ENCODE peak calls at places on chromosomes 16 and 17, in five cellular contexts. V is A549, M is cardiac muscle cell, L is OCI-LY7, U is heart left ventricle. Q is an unnamed sample.

GRCh38 chr17:82859431-82860403 is 19.9 kb upstream of the ZNF750 start:
- DNase-seq in V (peak), U (peak), L (peak), M (peak), Q (peak)

GRCh38 chr16:55508941-55509920 is at the start of gene LPCAT2:
- DNase-seq in V (peak), M (peak), U (peak), L (no peak), Q (no peak)

GRCh38 chr16:81808933-81809480 is 29.9 kb downstream of the PLCG2 start:
- DNase-seq in M (no peak), L (peak), V (no peak), U (no peak), Q (no peak)

GRCh38 chr17:970388-970768 is 9.2 kb downstream of the NXN start:
- DNase-seq in U (no peak), V (no peak), M (no peak), L (no peak), Q (no peak)

GRCh38 chr17:836154-836553 is 54.0 kb downstream of the MRM3 start:
- DNase-seq in U (no peak), M (no peak), L (no peak), V (no peak), Q (no peak)

GRCh38 chr16:73846292-73846849 is 450.2 kb upstream of the PSMD7 start:
- DNase-seq in L (no peak), V (no peak), M (peak), U (no peak), Q (no peak)

GRCh38 chr16:8655184-8655717 is 19.2 kb upstream of the ABAT start:
- DNase-seq in L (peak), M (peak), U (no peak), V (no peak), Q (no peak)

GRCh38 chr17:64051153-64051552 is 30.7 kb upstream of the ICAM2 start:
- DNase-seq in U (no peak), L (no peak), M (no peak), V (no peak), Q (no peak)

GRCh38 chr16:84138824-84139627 is 6.0 kb downstream of the HSDL1 start:
- DNase-seq in V (no peak), U (peak), M (peak), L (no peak), Q (no peak)

GRCh38 chr17:8855477-8856204 is 11.8 kb downstream of the PIK3R6 start:
- DNase-seq in L (no peak), V (no peak), U (no peak), M (no peak), Q (no peak)

GRCh38 chr16:86099326-86099725 is 200.4 kb downstream of the IRF8 start:
- DNase-seq in U (no peak), M (no peak), V (no peak), L (no peak), Q (no peak)

GRCh38 chr17:76370261-76370993 is 14.0 kb upstream of the SPHK1 start:
- DNase-seq in U (peak), V (peak), L (peak), M (no peak), Q (no peak)

GRCh38 chr16:85777583-85778310 is 21.6 kb downstream of the EMC8 start:
- DNase-seq in V (no peak), M (no peak), L (no peak), U (no peak), Q (no peak)

GRCh38 chr17:21397341-21398050 is 21.3 kb downstream of the KCNJ12 start:
- DNase-seq in M (peak), V (no peak), U (no peak), L (no peak), Q (no peak)

GRCh38 chr17:77501751-77502625 is 361.2 kb downstream of the SEC14L1 start:
- DNase-seq in V (no peak), U (peak), L (no peak), M (no peak), Q (no peak)

GRCh38 chr17:82020874-82021727 is 1.6 kb downstream of the CENPX start:
- DNase-seq in L (peak), V (peak), M (peak), U (peak), Q (peak)

GRCh38 chr16:50702725-50703124 is 9.3 kb downstream of the NOD2 start:
- DNase-seq in L (no peak), V (no peak), U (no peak), M (no peak), Q (no peak)

GRCh38 chr17:29237476-29238132 is 9.1 kb upstream of the CRYBA1 start:
- DNase-seq in V (no peak), L (no peak), M (no peak), U (no peak), Q (no peak)

GRCh38 chr16:21626659-21627277 is 25.6 kb downstream of the IGSF6 start:
- DNase-seq in L (peak), V (no peak), M (peak), U (no peak), Q (peak)

GRCh38 chr16:48231675-48232214 is 12.4 kb upstream of the LONP2 start:
- DNase-seq in L (peak), U (no peak), M (peak), V (peak), Q (no peak)

GRCh38 chr16:11391576-11391975 is 46.3 kb downstream of the RMI2 start:
- DNase-seq in U (no peak), V (no peak), L (no peak), M (no peak), Q (no peak)

GRCh38 chr16:66152841-66153525 is 213.5 kb upstream of the CDH5 start:
- DNase-seq in M (no peak), U (no peak), V (no peak), L (no peak), Q (no peak)

GRCh38 chr17:1089915-1090314 is 89.9 kb downstream of the ABR start:
- DNase-seq in V (no peak), L (no peak), U (no peak), M (no peak), Q (no peak)

GRCh38 chr17:16353702-16354174 is 469 bp upstream of the CENPV start:
- DNase-seq in U (no peak), V (no peak), L (no peak), M (no peak), Q (no peak)
- TF ChIP-seq CTCF in U (no peak), V (no peak), L (peak), M (peak), Q (no peak)

GRCh38 chr17:39361064-39361463 is 40.4 kb downstream of the FBXL20 start:
- DNase-seq in V (no peak), M (no peak), U (no peak), L (no peak), Q (no peak)

GRCh38 chr17:39360537-39360936 is 40.9 kb downstream of the FBXL20 start:
- DNase-seq in U (peak), V (no peak), L (no peak), M (no peak), Q (no peak)

GRCh38 chr17:39364236-39365025 is 37.0 kb downstream of the FBXL20 start:
- DNase-seq in U (no peak), M (no peak), L (no peak), V (no peak), Q (no peak)

GRCh38 chr17:39365252-39365651 is 36.2 kb downstream of the FBXL20 start:
- DNase-seq in M (no peak), U (no peak), L (no peak), V (no peak), Q (no peak)

DNA sequence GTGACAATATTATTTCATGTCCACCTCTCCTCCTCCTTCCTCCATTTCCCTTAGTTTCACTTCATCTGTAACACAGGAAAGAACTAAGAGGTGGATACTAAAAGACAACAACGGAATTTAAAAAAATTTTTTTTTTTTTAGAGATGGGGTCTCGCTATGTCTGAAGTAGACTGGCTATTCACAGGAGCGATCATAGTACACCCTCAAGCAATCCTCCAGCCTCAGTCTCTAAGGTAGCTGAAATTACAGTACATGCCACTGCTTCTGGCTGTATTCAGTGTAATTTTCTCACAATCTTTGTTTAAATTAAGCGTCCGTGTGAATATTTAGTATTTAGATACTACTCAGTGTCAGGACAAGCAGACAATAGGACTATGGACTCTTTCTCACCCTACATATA is 35.6 kb downstream of the FBXL20 start:
- DNase-seq in V (no peak), L (no peak), U (no peak), M (no peak), Q (no peak)
- H3K4me3 ChIP-seq in V (no peak), L (no peak), U (no peak), M (no peak), Q (no peak)

GRCh38 chr17:78839762-78840529 is 668 bp downstream of the USP36 start:
- DNase-seq in M (peak), V (peak), L (peak), U (peak), Q (no peak)
- TF ChIP-seq CTCF in M (no peak), V (no peak), L (no peak), U (no peak), Q (no peak)

GRCh38 chr16:1183235-1183907 is 30.5 kb downstream of the CACNA1H start:
- DNase-seq in U (peak), V (peak), L (no peak), M (no peak), Q (no peak)

GRCh38 chr16:1184980-1185379 is 32.1 kb downstream of the CACNA1H start:
- DNase-seq in U (no peak), L (no peak), M (no peak), V (no peak), Q (no peak)

GRCh38 chr16:1184156-1184868 is 31.4 kb downstream of the CACNA1H start:
- DNase-seq in M (no peak), L (no peak), U (no peak), V (no peak), Q (no peak)

GRCh38 chr16:1180772-1181714 is 28.1 kb downstream of the CACNA1H start:
- DNase-seq in M (no peak), L (no peak), U (peak), V (no peak), Q (no peak)

GRCh38 chr16:1181715-1182671 is 29.1 kb downstream of the CACNA1H start:
- DNase-seq in V (peak), L (no peak), M (no peak), U (peak), Q (no peak)
- H3K4me3 ChIP-seq in V (peak), L (no peak), M (no peak), U (no peak), Q (peak)

Q was measured in epithelial cell of proximal tubule.